ENCODE peak calls at places on chromosomes 4 and X, in four cellular contexts. One of them, this sample, is unnamed.

GRCh38 chrX:12986886-12987285 is 12.0 kb downstream of the TMSB4X start:
- DNase-seq in CD4-positive, CD25-positive, alpha-beta regulatory T cell: no peak
- DNase-seq in cerebellum: no peak
- DNase-seq in T-helper 9 cell: no peak
- DNase-seq in this sample: no peak

GRCh38 chr4:6753103-6753560 is 29.4 kb upstream of the KIAA0232 start:
- DNase-seq in T-helper 9 cell: no peak
- DNase-seq in CD4-positive, CD25-positive, alpha-beta regulatory T cell: no peak
- DNase-seq in cerebellum: no peak
- DNase-seq in this sample: peak; percentile 52

GRCh38 chr4:17701882-17702281 is 79.5 kb downstream of the FAM184B start:
- DNase-seq in cerebellum: no peak
- DNase-seq in T-helper 9 cell: no peak
- DNase-seq in CD4-positive, CD25-positive, alpha-beta regulatory T cell: no peak
- DNase-seq in this sample: no peak

GRCh38 chrX:72181178-72182125 is at the start of gene PIN4:
- DNase-seq in cerebellum: peak; percentile 87
- DNase-seq in T-helper 9 cell: peak; percentile 67
- DNase-seq in CD4-positive, CD25-positive, alpha-beta regulatory T cell: peak; percentile 83
- DNase-seq in this sample: peak; percentile 95

GRCh38 chr4:47315346-47315745 is 148.2 kb downstream of the COMMD8 start:
- DNase-seq in cerebellum: no peak
- DNase-seq in CD4-positive, CD25-positive, alpha-beta regulatory T cell: no peak
- DNase-seq in T-helper 9 cell: no peak
- DNase-seq in this sample: no peak

GRCh38 chr4:76993787-76994641 is 44.5 kb downstream of the SEPTIN11 start:
- DNase-seq in CD4-positive, CD25-positive, alpha-beta regulatory T cell: peak; percentile 81
- DNase-seq in cerebellum: peak; percentile 53
- DNase-seq in T-helper 9 cell: peak; percentile 44
- DNase-seq in this sample: no peak

GRCh38 chrX:107451754-107452153 is 2.3 kb downstream of the FRMPD3 start:
- DNase-seq in cerebellum: peak; percentile 74
- DNase-seq in T-helper 9 cell: no peak
- DNase-seq in CD4-positive, CD25-positive, alpha-beta regulatory T cell: no peak
- DNase-seq in this sample: no peak

GRCh38 chrX:21947671-21948070 is 7.2 kb downstream of the SMS start:
- DNase-seq in cerebellum: no peak
- DNase-seq in CD4-positive, CD25-positive, alpha-beta regulatory T cell: no peak
- DNase-seq in T-helper 9 cell: no peak
- DNase-seq in this sample: no peak

GRCh38 chr4:93184093-93184492 is 644.5 kb upstream of the ATOH1 start:
- DNase-seq in T-helper 9 cell: no peak
- DNase-seq in CD4-positive, CD25-positive, alpha-beta regulatory T cell: no peak
- DNase-seq in cerebellum: peak; percentile 7
- DNase-seq in this sample: no peak

GRCh38 chr4:152352645-152353116 is 183.2 kb downstream of the FBXW7 start:
- DNase-seq in cerebellum: peak; percentile 84
- DNase-seq in CD4-positive, CD25-positive, alpha-beta regulatory T cell: no peak
- DNase-seq in T-helper 9 cell: no peak
- DNase-seq in this sample: peak; percentile 83

GRCh38 chr4:56220261-56220660 is 167.0 kb downstream of the AASDH start:
- DNase-seq in T-helper 9 cell: no peak
- DNase-seq in CD4-positive, CD25-positive, alpha-beta regulatory T cell: no peak
- DNase-seq in cerebellum: no peak
- DNase-seq in this sample: peak; percentile 12

GRCh38 chr4:184147858-184148799 is 69.5 kb downstream of the ENPP6 start:
- DNase-seq in CD4-positive, CD25-positive, alpha-beta regulatory T cell: no peak
- DNase-seq in T-helper 9 cell: no peak
- DNase-seq in cerebellum: no peak
- DNase-seq in this sample: no peak

GRCh38 chrX:40578039-40578438 is 2.7 kb upstream of the ATP6AP2 start:
- DNase-seq in cerebellum: no peak
- DNase-seq in T-helper 9 cell: no peak
- DNase-seq in CD4-positive, CD25-positive, alpha-beta regulatory T cell: no peak
- DNase-seq in this sample: no peak

GRCh38 chrX:13676885-13677284 is 12.0 kb upstream of the RAB9A start:
- DNase-seq in CD4-positive, CD25-positive, alpha-beta regulatory T cell: no peak
- DNase-seq in T-helper 9 cell: no peak
- DNase-seq in cerebellum: no peak
- DNase-seq in this sample: no peak

GRCh38 chrX:118066867-118067515 is 49.6 kb downstream of the KLHL13 start:
- DNase-seq in cerebellum: no peak
- DNase-seq in CD4-positive, CD25-positive, alpha-beta regulatory T cell: no peak
- DNase-seq in T-helper 9 cell: no peak
- DNase-seq in this sample: no peak

GRCh38 chr4:65538571-65538970 is 131.7 kb downstream of the EPHA5 start:
- DNase-seq in T-helper 9 cell: no peak
- DNase-seq in cerebellum: no peak
- DNase-seq in CD4-positive, CD25-positive, alpha-beta regulatory T cell: no peak
- DNase-seq in this sample: no peak